ENCODE peak calls at places on chromosomes 13 and 19, in four cellular contexts. S is HepG2, W is H1, Y is K562. M is an unnamed sample. For H3K79me2, the result is how much of the 10 kb centered on the place peaks cover.

GRCh38 chr19:15038304-15038703 is 11.0 kb upstream of the CASP14 start:
- DNase-seq in Y (no peak), S (no peak), W (no peak), M (no peak)

GRCh38 chr19:3441986-3442329 is 38.4 kb downstream of the SMIM24 start:
- DNase-seq in W (no peak), Y (no peak), S (no peak), M (peak)

GRCh38 chr19:31356587-31357314 is 7.5 kb upstream of the TSHZ3 start:
- DNase-seq in S (no peak), W (no peak), Y (peak), M (no peak)

GRCh38 chr13:47962237-47962636 is 38.8 kb downstream of the SUCLA2 start:
- DNase-seq in Y (no peak), S (no peak), W (no peak), M (no peak)

GRCh38 chr19:17086129-17086528 is 10.6 kb downstream of the MYO9B start:
- DNase-seq in Y (no peak), S (no peak), W (no peak), M (no peak)

GRCh38 chr13:23703241-23703640 is 133.0 kb downstream of the TNFRSF19 start:
- DNase-seq in S (no peak), W (no peak), Y (no peak), M (peak)

GRCh38 chr13:88464851-88465250 is 793.7 kb downstream of the SLITRK5 start:
- DNase-seq in S (no peak), W (no peak), Y (no peak), M (no peak)

GRCh38 chr13:113627136-113627535 is 30.9 kb downstream of the ATP4B start:
- DNase-seq in Y (no peak), S (no peak), W (no peak), M (no peak)

GRCh38 chr13:29674532-29674931 is 79.0 kb upstream of the SLC7A1 start:
- DNase-seq in Y (no peak), W (no peak), S (no peak), M (no peak)

GRCh38 chr19:47707135-47707925 is 5.9 kb upstream of the EHD2 start:
- DNase-seq in W (no peak), Y (peak), S (peak), M (peak)

GRCh38 chr19:16324064-16324383 is 602 bp upstream of the KLF2 start:
- DNase-seq in S (no peak), W (no peak), Y (no peak), M (no peak)

GRCh38 chr19:31943778-31944177 is 401.6 kb upstream of the ZNF507 start:
- DNase-seq in W (no peak), Y (no peak), S (no peak), M (no peak)

GRCh38 chr19:8580710-8581281 is 3.6 kb upstream of the MYO1F start:
- DNase-seq in S (peak), W (peak), Y (peak), M (peak)

GRCh38 chr13:99930925-99931324 is 40.6 kb downstream of the ZIC5 start:
- DNase-seq in W (no peak), S (no peak), Y (no peak), M (no peak)

GRCh38 chr13:30037306-30037705 is 186.9 kb upstream of the UBL3 start:
- DNase-seq in Y (no peak), S (no peak), W (no peak), M (no peak)

GRCh38 chr19:33249740-33250366 is 24.2 kb upstream of the SLC7A10 start:
- DNase-seq in S (no peak), W (no peak), Y (no peak), M (no peak)

GRCh38 chr19:33251076-33251475 is 25.4 kb upstream of the SLC7A10 start:
- DNase-seq in S (no peak), Y (no peak), W (no peak), M (no peak)

GRCh38 chr19:33251526-33252090 is 26.0 kb upstream of the SLC7A10 start:
- DNase-seq in S (no peak), Y (no peak), W (no peak), M (no peak)

GRCh38 chr19:33248954-33249613 is 23.4 kb upstream of the SLC7A10 start:
- DNase-seq in Y (no peak), W (no peak), S (peak), M (no peak)

DNA sequence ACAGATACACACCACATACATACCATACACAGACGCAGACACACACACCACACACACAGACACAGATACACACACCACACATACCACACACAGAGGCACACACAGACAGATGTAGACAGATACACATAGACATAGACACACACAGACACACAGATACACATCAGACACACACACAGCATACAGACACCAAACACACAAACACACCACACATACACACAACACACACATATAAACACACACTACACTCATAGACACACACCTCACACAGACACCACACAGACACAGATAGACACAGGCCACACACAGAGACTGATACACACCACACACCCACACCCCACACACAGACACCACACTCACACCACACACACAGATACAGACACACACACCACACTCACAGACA is 24.9 kb upstream of the SLC7A10 start:
- DNase-seq in W (no peak), Y (no peak), S (no peak), M (no peak)
- TF ChIP-seq POLR2A in W (no peak), Y (no peak), S (no peak), M (no peak)

DNA sequence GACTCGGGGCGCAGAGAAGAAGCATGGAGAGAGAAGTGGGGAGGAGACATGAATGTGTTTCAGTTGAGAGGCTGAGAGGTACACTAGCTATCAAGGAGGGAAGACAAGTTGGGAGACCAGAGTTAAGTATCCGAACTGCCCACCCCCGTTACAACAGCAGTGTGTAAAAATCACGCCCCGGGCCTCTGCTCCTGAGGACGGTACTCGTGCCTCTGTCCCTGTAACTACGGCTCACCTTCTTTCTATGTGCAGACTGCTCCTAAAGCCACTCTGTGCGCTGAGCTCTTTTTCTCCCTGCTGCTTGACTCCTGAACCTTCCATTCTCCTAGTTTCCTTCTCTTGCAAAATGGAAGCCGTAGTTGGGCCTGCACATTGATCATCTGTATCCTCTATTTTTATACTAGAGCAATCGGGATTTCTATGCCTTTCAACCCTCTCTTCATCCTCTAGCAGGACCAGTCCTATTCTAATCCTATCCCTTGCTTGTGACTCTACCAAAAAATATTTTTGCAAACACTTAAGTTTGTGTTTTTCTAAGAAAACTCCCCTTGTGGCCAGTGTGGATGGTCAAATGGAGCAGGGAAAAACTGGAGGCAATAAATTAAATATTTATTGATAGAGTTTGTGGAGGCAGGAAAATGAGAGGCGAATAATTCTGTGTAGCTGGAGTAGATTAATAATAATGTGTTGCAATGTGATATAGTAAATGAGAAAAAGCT is 569 bp downstream of the POLR1D start:
- DNase-seq in Y (no peak), W (no peak), S (peak), M (peak)
- H3K79me2 ChIP-seq in Y (half or more), W (under half), S (half or more), M (half or more)

DNA sequence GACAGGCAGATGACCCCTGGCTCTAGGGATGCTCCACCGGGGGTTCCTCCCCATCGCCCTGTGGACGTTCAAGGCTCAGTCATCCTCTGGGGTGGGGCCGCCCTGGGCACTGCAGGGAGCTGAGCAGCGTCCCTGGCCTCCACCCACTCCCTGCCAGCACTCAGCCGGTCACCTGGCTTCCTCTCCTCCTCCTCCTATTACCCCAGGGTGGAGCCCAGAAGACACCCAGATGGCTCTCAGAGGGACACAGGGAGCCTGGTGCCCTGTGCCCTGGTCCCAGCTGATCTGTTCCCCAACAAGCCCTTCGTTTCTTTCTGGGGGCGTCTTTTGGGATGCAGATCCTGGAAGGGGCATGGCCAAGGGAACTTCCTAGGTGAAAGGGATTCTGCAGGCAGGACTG is 3.7 kb upstream of the MKNK2 start:
- DNase-seq in Y (no peak), S (no peak), W (no peak), M (no peak)
- TF ChIP-seq JUN in Y (no peak), S (no peak), W (no peak), M (no peak)

DNA sequence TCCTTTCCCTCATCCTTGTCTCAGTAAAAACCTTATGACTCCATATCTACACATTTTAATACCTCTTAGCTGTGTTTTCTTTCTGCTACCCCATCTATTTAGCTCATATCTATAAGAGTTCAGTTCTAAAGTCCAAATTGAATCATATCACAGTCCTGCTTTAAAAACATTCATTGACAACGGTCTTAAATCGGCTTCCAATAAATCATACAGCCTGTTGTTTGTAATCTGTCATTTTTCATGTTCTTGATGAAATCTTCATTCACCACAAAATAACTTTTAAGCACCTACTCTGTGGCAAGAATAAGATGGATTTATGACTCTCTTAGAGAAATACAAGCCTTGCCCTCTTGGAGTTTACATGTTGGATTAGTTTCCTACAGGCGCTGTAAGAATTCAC is 451.0 kb upstream of the GPC6 start:
- DNase-seq in S (no peak), W (no peak), Y (no peak), M (no peak)
- TF ChIP-seq POLR2A in S (no peak), W (no peak), Y (no peak), M (no peak)

GRCh38 chr19:21326169-21326568 is 3.0 kb downstream of the ZNF708 start:
- DNase-seq in W (no peak), Y (no peak), S (no peak), M (no peak)
- H3K79me2 ChIP-seq in W (under half), Y (under half), S (under half), M (under half)

M was measured in endothelial cell of umbilical vein.